ENCODE peak calls at places on chromosomes 1 and 21, in six cellular contexts. V is A549, A is right lobe of liver, C is mesothelial cell of epicardium, N is progenitor cell of endocrine pancreas, J is Right ventricle myocardium superior. Z is an unnamed sample.

GRCh38 chr1:178958491-178958890 is 67.2 kb upstream of the FAM20B start:
- DNase-seq in A (no peak), N (no peak), V (no peak), J (no peak), C (no peak), Z (no peak)

GRCh38 chr1:64733576-64734288 is 11.1 kb upstream of the RAVER2 start:
- DNase-seq in V (no peak), A (no peak), J (no peak), C (no peak), N (no peak), Z (no peak)

GRCh38 chr1:2152914-2153313 is 41.7 kb downstream of the FAAP20 start:
- DNase-seq in J (no peak), A (no peak), N (no peak), C (no peak), V (no peak), Z (no peak)

GRCh38 chr21:35222541-35222941 is 173.4 kb upstream of the RUNX1 start:
- DNase-seq in V (no peak), C (no peak), A (no peak), J (no peak), N (no peak), Z (peak; percentile 55)

GRCh38 chr1:87140831-87141540 is 187.7 kb upstream of the LMO4 start:
- DNase-seq in V (no peak), J (no peak), N (no peak), A (no peak), C (no peak), Z (no peak)

GRCh38 chr1:12434174-12434573 is 183.8 kb downstream of the DHRS3 start:
- DNase-seq in A (no peak), V (no peak), N (no peak), C (no peak), J (no peak), Z (peak; percentile 57)

GRCh38 chr1:206725053-206725963 is 40.6 kb downstream of the MAPKAPK2 start:
- DNase-seq in C (no peak), J (no peak), N (no peak), V (peak; percentile 57), A (no peak), Z (peak; percentile 45)

GRCh38 chr1:167054946-167055630 is 35.1 kb downstream of the GPA33 start:
- DNase-seq in N (no peak), J (no peak), V (no peak), A (no peak), C (no peak), Z (no peak)

GRCh38 chr21:38908537-38908936 is 102.8 kb downstream of the ETS2 start:
- DNase-seq in A (no peak), C (no peak), N (no peak), J (no peak), V (no peak), Z (no peak)

GRCh38 chr21:33071878-33072306 is 2.0 kb downstream of the OLIG1 start:
- DNase-seq in N (no peak), V (no peak), C (no peak), A (no peak), J (peak; percentile 47), Z (no peak)

GRCh38 chr1:66335125-66335524 is 198.8 kb upstream of the SGIP1 start:
- DNase-seq in C (no peak), J (no peak), V (no peak), N (no peak), A (no peak), Z (no peak)

GRCh38 chr1:238677567-238677966 is 708.8 kb upstream of the CHRM3 start:
- DNase-seq in A (no peak), J (no peak), V (no peak), C (no peak), N (no peak), Z (no peak)

GRCh38 chr1:224873645-224874369 is 55.7 kb upstream of the DNAH14 start:
- DNase-seq in V (no peak), A (no peak), J (no peak), N (no peak), C (no peak), Z (no peak)

GRCh38 chr1:192439373-192440025 is 122.7 kb downstream of the RGS21 start:
- DNase-seq in J (no peak), C (no peak), A (no peak), N (no peak), V (peak; percentile 58), Z (no peak)

GRCh38 chr1:2205191-2205952 is 10.8 kb upstream of the FAAP20 start:
- DNase-seq in N (peak; percentile 84), V (no peak), J (peak; percentile 98), C (no peak), A (peak; percentile 99), Z (peak; percentile 86)

GRCh38 chr21:23853796-23854379 is 1753.4 kb downstream of the MRPL39 start:
- DNase-seq in N (no peak), C (no peak), J (no peak), A (no peak), V (no peak), Z (no peak)

GRCh38 chr1:67677408-67677807 is 7.6 kb upstream of the GADD45A start:
- DNase-seq in V (no peak), N (no peak), J (no peak), A (no peak), C (no peak), Z (no peak)

GRCh38 chr1:97875996-97876395 is 44.8 kb downstream of the DPYD start:
- DNase-seq in V (no peak), A (no peak), J (no peak), C (no peak), N (no peak), Z (no peak)

GRCh38 chr21:41100826-41101550 is 67.0 kb upstream of the BACE2 start:
- DNase-seq in J (no peak), V (no peak), A (no peak), N (no peak), C (no peak), Z (no peak)

GRCh38 chr1:91775227-91775626 is 110.7 kb downstream of the TGFBR3 start:
- DNase-seq in N (no peak), V (no peak), C (no peak), J (no peak), A (no peak), Z (no peak)

GRCh38 chr1:42679364-42679983 is 2.7 kb upstream of the YBX1 start:
- DNase-seq in N (no peak), J (no peak), C (no peak), V (no peak), A (no peak), Z (no peak)

GRCh38 chr1:168801032-168801745 is 72.2 kb upstream of the DPT start:
- DNase-seq in J (no peak), V (no peak), A (no peak), N (no peak), C (no peak), Z (no peak)

GRCh38 chr21:45019076-45019886 is 55.1 kb upstream of the ADARB1 start:
- DNase-seq in V (no peak), N (peak; percentile 11), C (peak; percentile 25), A (peak; percentile 18), J (peak; percentile 63), Z (no peak)

GRCh38 chr1:206892351-206892984 is 4.8 kb upstream of the IL24 start:
- DNase-seq in J (no peak), C (no peak), V (no peak), N (no peak), A (no peak), Z (no peak)

GRCh38 chr1:18541046-18541795 is 60.5 kb downstream of the KLHDC7A start:
- DNase-seq in C (no peak), J (no peak), A (no peak), N (no peak), V (no peak), Z (no peak)

GRCh38 chr1:16088996-16089395 is 15.5 kb upstream of the FAM131C start:
- DNase-seq in V (no peak), A (no peak), C (no peak), J (no peak), N (no peak), Z (no peak)

GRCh38 chr1:156508205-156508954 is 7.8 kb upstream of the MEF2D start:
- DNase-seq in J (peak; percentile 90), N (no peak), A (no peak), V (no peak), C (no peak), Z (no peak)

GRCh38 chr1:41837691-41838090 is 81.0 kb downstream of the HIVEP3 start:
- DNase-seq in J (no peak), N (no peak), C (no peak), V (no peak), A (no peak), Z (no peak)

GRCh38 chr1:32786856-32787255 is 30.3 kb downstream of the YARS1 start:
- DNase-seq in C (no peak), J (no peak), N (no peak), A (no peak), V (no peak), Z (no peak)

GRCh38 chr21:38506606-38507331 is 8.5 kb upstream of the ERG start:
- DNase-seq in J (peak; percentile 61), A (no peak), N (no peak), C (no peak), V (no peak), Z (peak; percentile 49)

GRCh38 chr1:60162941-60163340 is 89.4 kb upstream of the C1orf87 start:
- DNase-seq in C (no peak), A (no peak), N (no peak), J (no peak), V (no peak), Z (no peak)

GRCh38 chr1:150576794-150577556 is 2.4 kb downstream of the MCL1 start:
- DNase-seq in C (no peak), J (no peak), N (no peak), A (no peak), V (no peak), Z (no peak)

GRCh38 chr1:234655328-234656069 is 45.5 kb upstream of the IRF2BP2 start:
- DNase-seq in A (no peak), V (no peak), C (no peak), J (no peak), N (no peak), Z (no peak)

GRCh38 chr1:56964349-56964748 is 1.5 kb downstream of the C8B start:
- DNase-seq in C (no peak), V (no peak), N (no peak), J (no peak), A (peak; percentile 35), Z (no peak)

GRCh38 chr1:213260322-213261075 is 209.5 kb downstream of the RPS6KC1 start:
- DNase-seq in C (no peak), N (no peak), A (no peak), V (no peak), J (no peak), Z (no peak)

GRCh38 chr1:155062702-155063411 is 683 bp upstream of the EFNA4 start:
- DNase-seq in V (peak; percentile 76), C (no peak), J (peak; percentile 77), N (peak; percentile 75), A (no peak), Z (peak; percentile 75)

GRCh38 chr1:3192825-3193224 is 123.8 kb downstream of the PRDM16 start:
- DNase-seq in V (no peak), A (no peak), J (no peak), C (no peak), N (no peak), Z (no peak)

GRCh38 chr1:150575518-150576366 is 3.7 kb downstream of the MCL1 start:
- DNase-seq in J (no peak), V (no peak), N (no peak), C (no peak), A (no peak), Z (no peak)

Z was measured in activated T-helper 2 cell treated with anti-CD3 and anti-CD28 coated beads, Interferon-gamma antibody, Interleukin-2, Interleukin-4, amounts not matched to agents 10 μg/mL and 5 μg/mL and 100 μg/mL, durations not matched to agents 14 hours and 24 hours and 36 hours.